ENCODE peak calls at places on chromosome 13, in four cellular contexts. H, L, P and Z are unnamed samples.

GRCh38 chr13:31638577-31638976 is 100.7 kb upstream of the RXFP2 start:
- DNase-seq in H (peak; percentile 82), L (no peak), P (peak; percentile 78), Z (peak; percentile 51)

GRCh38 chr13:26446751-26447150 is 110.7 kb upstream of the WASF3 start:
- DNase-seq in H (no peak), L (no peak), P (no peak), Z (no peak)

GRCh38 chr13:23899555-23899954 is 2.3 kb upstream of the C1QTNF9B start:
- DNase-seq in H (peak; percentile 53), L (no peak), P (peak; percentile 57), Z (no peak)

GRCh38 chr13:87677334-87678234 is 6.4 kb downstream of the SLITRK5 start:
- DNase-seq in H (no peak), L (no peak), P (no peak), Z (no peak)

GRCh38 chr13:44759723-44760360 is 183.7 kb upstream of the TSC22D1 start:
- DNase-seq in H (no peak), L (no peak), P (no peak), Z (no peak)

GRCh38 chr13:73062368-73062767 is 3.6 kb downstream of the KLF5 start:
- DNase-seq in H (no peak), L (no peak), P (no peak), Z (no peak)

GRCh38 chr13:107832521-107833095 is 382.7 kb downstream of the LIG4 start:
- DNase-seq in H (no peak), L (no peak), P (no peak), Z (no peak)

GRCh38 chr13:25727776-25728175 is 324.0 kb downstream of the SHISA2 start:
- DNase-seq in H (no peak), L (no peak), P (no peak), Z (no peak)

GRCh38 chr13:46160474-46161066 is 21.4 kb downstream of the LCP1 start:
- DNase-seq in H (peak; percentile 30), L (no peak), P (peak; percentile 64), Z (peak; percentile 4)

GRCh38 chr13:105035092-105035491 is 1500.4 kb downstream of the EFNB2 start:
- DNase-seq in H (peak; percentile 2), L (no peak), P (no peak), Z (no peak)

GRCh38 chr13:103287659-103288058 is 221.4 kb upstream of the SLC10A2 start:
- DNase-seq in H (no peak), L (no peak), P (no peak), Z (no peak)

GRCh38 chr13:76795701-76796695 is 90.2 kb downstream of the KCTD12 start:
- DNase-seq in H (no peak), L (no peak), P (no peak), Z (no peak)

GRCh38 chr13:113744197-113745000 is 14.6 kb upstream of the TMEM255B start:
- DNase-seq in H (no peak), L (no peak), P (no peak), Z (no peak)

DNA sequence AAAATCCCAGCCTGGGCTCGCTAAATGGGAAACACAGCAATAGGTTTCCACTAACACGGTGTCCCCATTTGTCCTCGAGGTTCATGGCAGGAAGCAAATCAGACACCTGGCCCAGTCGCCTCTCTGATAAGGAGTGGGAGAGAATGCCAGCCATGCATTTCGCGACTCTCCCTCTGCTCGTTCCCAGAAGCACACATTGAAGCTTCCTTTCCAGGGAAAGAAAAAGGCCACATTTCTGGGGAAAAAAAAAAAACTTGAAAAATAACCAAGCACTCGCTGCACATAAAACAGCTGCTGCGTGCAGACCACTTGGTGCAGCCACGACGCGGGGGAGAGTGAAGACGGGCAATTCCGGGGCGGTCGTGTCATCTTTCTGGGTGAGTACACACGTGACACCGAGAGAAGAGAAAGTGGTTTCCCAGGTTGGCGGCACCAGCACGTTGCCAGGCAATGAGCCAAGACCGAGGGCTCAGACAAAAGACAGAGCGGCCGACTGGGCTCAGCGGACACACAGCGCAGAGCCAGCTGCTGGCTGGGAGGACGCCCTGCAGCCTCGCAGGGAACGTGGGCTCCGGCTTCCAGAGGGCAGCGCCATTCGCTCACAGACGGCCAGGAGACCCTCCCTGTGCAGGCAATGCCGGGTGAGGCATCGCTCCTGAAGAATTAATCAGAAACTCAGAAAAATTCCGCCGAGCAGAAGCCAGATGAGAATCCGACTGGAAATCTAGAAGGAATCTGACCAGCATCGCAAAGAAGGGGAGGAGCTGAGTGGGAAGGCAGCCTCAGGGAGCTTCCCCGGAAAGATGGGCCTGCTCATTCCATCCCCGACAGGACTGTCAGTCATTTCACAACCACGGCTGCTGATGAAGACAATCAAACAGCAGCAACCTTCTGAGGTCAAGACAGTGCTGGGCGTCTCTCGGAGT is 83.2 kb upstream of the IRS2 start:
- DNase-seq in H (peak; percentile 76), L (peak; percentile 42), P (peak; percentile 66), Z (peak; percentile 14)
- TF ChIP-seq CTCF in H (no peak), L (no peak), P (no peak), Z (peak; percentile 34)

DNA sequence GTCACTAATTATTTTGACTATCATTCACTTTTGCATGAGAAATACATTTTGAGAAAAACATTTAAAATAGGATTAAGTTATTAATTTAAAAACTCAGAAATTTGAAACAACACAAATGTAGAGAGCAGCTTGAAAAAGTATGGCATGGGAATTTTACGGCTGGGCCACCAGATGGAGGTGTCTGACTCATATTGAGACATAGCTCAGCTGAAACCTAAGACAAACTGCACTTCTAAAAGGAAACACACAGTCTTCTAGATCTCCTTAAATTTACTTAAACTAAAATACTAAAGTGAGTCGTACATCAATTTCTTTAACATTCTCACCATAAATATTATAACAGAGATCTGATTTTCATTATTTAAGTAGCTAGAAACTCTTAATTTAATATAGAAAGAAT is 41.9 kb upstream of the POSTN start:
- DNase-seq in H (peak; percentile 65), L (no peak), P (peak; percentile 81), Z (no peak)
- TF ChIP-seq CTCF in H (peak; percentile 61), L (peak; percentile 32), P (peak; percentile 88), Z (peak; percentile 70)

DNA sequence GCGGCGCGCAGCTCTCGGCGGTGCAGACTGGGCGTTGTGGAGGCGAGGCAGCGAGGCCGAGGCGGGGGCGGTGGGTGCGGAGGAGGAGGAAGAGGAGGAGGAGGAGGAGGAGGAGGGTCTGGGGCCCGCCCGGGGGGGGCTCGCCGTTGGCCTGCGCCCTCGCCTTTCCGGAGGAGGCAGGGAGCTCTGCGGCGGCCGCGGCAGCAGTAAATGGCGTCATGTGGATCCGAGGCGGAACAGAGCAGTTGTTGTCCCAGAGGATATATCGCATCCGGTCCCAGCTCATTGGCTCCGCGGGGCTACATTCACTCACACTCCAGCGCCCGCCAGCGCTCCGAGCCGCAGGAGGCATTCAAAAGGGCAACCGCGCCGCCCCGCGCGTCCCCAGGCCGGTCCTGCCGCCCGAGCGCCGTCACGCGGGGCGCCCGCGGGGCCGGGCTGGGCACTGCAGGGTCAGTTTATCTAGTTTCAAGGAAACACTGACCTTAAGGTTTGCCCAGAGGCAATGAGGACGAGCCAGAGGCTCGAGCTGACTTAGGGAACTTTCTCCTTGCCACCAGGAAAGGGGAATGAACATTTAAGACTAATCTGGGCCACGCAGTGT is at the start of gene SPRY2:
- DNase-seq in H (peak; percentile 99), L (peak; percentile 93), P (peak; percentile 96), Z (peak; percentile 70)
- TF ChIP-seq CTCF in H (no peak), L (no peak), P (no peak), Z (no peak)

GRCh38 chr13:61086052-61086451 is 329.6 kb downstream of the PCDH20 start:
- DNase-seq in H (no peak), L (no peak), P (no peak), Z (no peak)

GRCh38 chr13:61078976-61079770 is 336.5 kb downstream of the PCDH20 start:
- DNase-seq in H (no peak), L (no peak), P (no peak), Z (no peak)

GRCh38 chr13:61084983-61085382 is 330.7 kb downstream of the PCDH20 start:
- DNase-seq in H (no peak), L (no peak), P (peak; percentile 1), Z (no peak)
- TF ChIP-seq CTCF in H (no peak), L (no peak), P (no peak), Z (no peak)

GRCh38 chr13:40152145-40152544 is 496.7 kb downstream of the COG6 start:
- DNase-seq in H (peak; percentile 50), L (no peak), P (peak; percentile 80), Z (no peak)
- TF ChIP-seq CTCF in H (no peak), L (no peak), P (peak; percentile 38), Z (no peak)

DNA sequence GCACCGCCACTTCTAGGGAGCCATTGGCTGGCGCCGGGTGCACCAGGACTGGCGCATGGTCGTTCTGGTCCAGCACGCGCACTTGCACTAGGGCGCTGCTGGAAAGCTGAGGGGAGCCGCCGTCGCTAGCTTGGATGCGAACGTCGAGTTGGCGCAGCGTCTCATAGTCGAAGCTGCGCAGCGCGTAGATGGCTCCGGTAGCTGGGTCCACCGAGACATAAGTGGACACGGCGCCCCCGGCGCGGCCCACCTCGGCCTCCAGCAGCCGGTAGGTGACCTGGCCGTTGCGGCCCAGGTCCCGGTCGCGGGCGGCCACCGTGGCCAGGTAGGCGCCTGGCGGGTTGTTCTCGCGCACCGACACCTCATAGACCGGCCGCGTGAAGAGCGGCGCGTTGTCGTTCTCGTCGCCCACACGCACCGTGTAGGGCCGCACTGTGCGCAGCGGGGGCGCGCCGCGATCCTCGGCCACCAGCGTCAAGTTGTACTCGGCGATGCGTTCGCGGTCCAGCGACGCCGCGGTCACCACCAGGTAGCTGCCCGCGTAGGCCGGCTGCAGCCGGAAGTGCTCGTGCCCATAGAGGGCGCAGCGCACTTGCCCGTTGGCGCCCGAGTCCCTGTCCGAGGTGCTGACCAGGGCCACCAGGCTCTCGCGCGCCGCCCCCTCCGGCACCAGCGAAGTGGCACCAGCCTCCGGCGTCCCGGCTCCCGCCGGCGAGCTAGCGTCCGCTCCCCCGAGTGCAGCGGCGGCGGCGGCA is 1.7 kb downstream of the PCDH8 start:
- DNase-seq in H (peak; percentile 4), L (peak; percentile 23), P (peak; percentile 9), Z (no peak)
- TF ChIP-seq CTCF in H (peak; percentile 2), L (peak; percentile 55), P (peak; percentile 16), Z (peak; percentile 43)

GRCh38 chr13:41746259-41746658 is 214.7 kb downstream of the VWA8 start:
- DNase-seq in H (peak; percentile 62), L (no peak), P (peak; percentile 77), Z (peak; percentile 11)

GRCh38 chr13:41742917-41743552 is 217.9 kb downstream of the VWA8 start:
- DNase-seq in H (no peak), L (no peak), P (no peak), Z (no peak)

GRCh38 chr13:41740479-41740878 is 220.4 kb downstream of the VWA8 start:
- DNase-seq in H (no peak), L (no peak), P (peak; percentile 6), Z (no peak)
- TF ChIP-seq CTCF in H (no peak), L (no peak), P (no peak), Z (no peak)

GRCh38 chr13:19575230-19575629 is 13.9 kb upstream of the TPTE2 start:
- DNase-seq in H (no peak), L (no peak), P (no peak), Z (no peak)
- TF ChIP-seq CTCF in H (no peak), L (no peak), P (no peak), Z (no peak)

GRCh38 chr13:28483313-28483931 is 11.5 kb downstream of the FLT1 start:
- DNase-seq in H (no peak), L (no peak), P (no peak), Z (no peak)
- TF ChIP-seq CTCF in H (peak; percentile 3), L (no peak), P (no peak), Z (peak; percentile 3)